ENCODE peak calls at places on chromosomes 1 and 21, in seven cellular contexts. B is breast epithelium; A is effector memory CD4-positive, alpha-beta T cell; E is aorta; W is adrenal gland; V is hepatocyte; N is psoas muscle. Y is an unnamed sample.

GRCh38 chr1:201013031-201013485 is 10.5 kb downstream of the KIF21B start:
- DNase-seq in B (no peak), A (no peak), E (no peak), W (no peak), V (no peak), N (no peak), Y (no peak)

GRCh38 chr1:161044535-161044907 is 1.3 kb downstream of the USF1 start:
- DNase-seq in B (no peak), A (no peak), E (peak), W (no peak), V (no peak), N (no peak), Y (no peak)

GRCh38 chr1:30523055-30524020 is 200.0 kb downstream of the MATN1 start:
- DNase-seq in B (no peak), A (no peak), E (no peak), W (no peak), V (no peak), N (peak), Y (no peak)

GRCh38 chr1:78651247-78651646 is 1.6 kb downstream of the IFI44 start:
- DNase-seq in B (no peak), A (no peak), E (no peak), W (no peak), V (no peak), N (no peak), Y (no peak)

GRCh38 chr1:7117599-7118281 is 332.5 kb downstream of the CAMTA1 start:
- DNase-seq in B (peak), A (no peak), E (peak), W (peak), V (peak), N (peak), Y (no peak)

GRCh38 chr1:13965770-13966398 is 265.9 kb downstream of the PRDM2 start:
- DNase-seq in B (peak), A (no peak), E (no peak), W (peak), V (peak), N (peak), Y (peak)

GRCh38 chr1:244289976-244290375 is 161.7 kb downstream of the ADSS2 start:
- DNase-seq in B (no peak), A (no peak), E (no peak), W (no peak), V (no peak), N (no peak), Y (no peak)

GRCh38 chr1:229273507-229274232 is 2.8 kb downstream of the RAB4A start:
- DNase-seq in B (no peak), A (no peak), E (no peak), W (no peak), V (peak), N (no peak), Y (no peak)

GRCh38 chr1:115067460-115067859 is 21.8 kb downstream of the TSPAN2 start:
- DNase-seq in B (no peak), A (no peak), E (no peak), W (no peak), V (no peak), N (no peak), Y (no peak)

GRCh38 chr1:86788300-86789206 is 84.2 kb downstream of the SH3GLB1 start:
- DNase-seq in B (no peak), A (no peak), E (no peak), W (peak), V (peak), N (peak), Y (no peak)

GRCh38 chr1:28878796-28879195 is 35.6 kb upstream of the EPB41 start:
- DNase-seq in B (no peak), A (no peak), E (no peak), W (no peak), V (no peak), N (no peak), Y (no peak)

GRCh38 chr1:197559655-197560054 is 215.6 kb downstream of the DENND1B start:
- DNase-seq in B (no peak), A (no peak), E (no peak), W (no peak), V (no peak), N (no peak), Y (no peak)

GRCh38 chr1:230509281-230509977 is 83.3 kb upstream of the PGBD5 start:
- DNase-seq in B (no peak), A (no peak), E (no peak), W (peak), V (peak), N (peak), Y (no peak)

GRCh38 chr1:32372149-32372756 is 9.9 kb downstream of the TSSK3 start:
- DNase-seq in B (no peak), A (peak), E (no peak), W (no peak), V (no peak), N (no peak), Y (no peak)

GRCh38 chr1:116115476-116115875 is 4.3 kb downstream of the MAB21L3 start:
- DNase-seq in B (no peak), A (no peak), E (no peak), W (no peak), V (no peak), N (no peak), Y (no peak)

GRCh38 chr1:109484519-109484975 is 842 bp downstream of the ATXN7L2 start:
- DNase-seq in B (no peak), A (no peak), E (no peak), W (no peak), V (no peak), N (no peak), Y (no peak)

GRCh38 chr1:55781944-55782482 is 566.8 kb upstream of the USP24 start:
- DNase-seq in B (peak), A (no peak), E (no peak), W (peak), V (peak), N (no peak), Y (no peak)

GRCh38 chr1:155069551-155070391 is 6.2 kb downstream of the EFNA4 start:
- DNase-seq in B (no peak), A (no peak), E (no peak), W (no peak), V (peak), N (no peak), Y (no peak)

GRCh38 chr21:15701845-15702244 is 27.9 kb upstream of the USP25 start:
- DNase-seq in B (no peak), A (no peak), E (no peak), W (no peak), V (no peak), N (no peak), Y (no peak)

GRCh38 chr1:201282931-201283829 is at the start of gene PKP1:
- DNase-seq in B (peak), A (no peak), E (peak), W (peak), V (peak), N (peak), Y (peak)

GRCh38 chr1:110673805-110674336 is 869 bp downstream of the KCNA3 start:
- DNase-seq in B (no peak), A (peak), E (peak), W (no peak), V (no peak), N (no peak), Y (no peak)

GRCh38 chr1:64263335-64263734 is 59.9 kb downstream of the UBE2U start:
- DNase-seq in B (peak), A (no peak), E (no peak), W (no peak), V (no peak), N (no peak), Y (no peak)

DNA sequence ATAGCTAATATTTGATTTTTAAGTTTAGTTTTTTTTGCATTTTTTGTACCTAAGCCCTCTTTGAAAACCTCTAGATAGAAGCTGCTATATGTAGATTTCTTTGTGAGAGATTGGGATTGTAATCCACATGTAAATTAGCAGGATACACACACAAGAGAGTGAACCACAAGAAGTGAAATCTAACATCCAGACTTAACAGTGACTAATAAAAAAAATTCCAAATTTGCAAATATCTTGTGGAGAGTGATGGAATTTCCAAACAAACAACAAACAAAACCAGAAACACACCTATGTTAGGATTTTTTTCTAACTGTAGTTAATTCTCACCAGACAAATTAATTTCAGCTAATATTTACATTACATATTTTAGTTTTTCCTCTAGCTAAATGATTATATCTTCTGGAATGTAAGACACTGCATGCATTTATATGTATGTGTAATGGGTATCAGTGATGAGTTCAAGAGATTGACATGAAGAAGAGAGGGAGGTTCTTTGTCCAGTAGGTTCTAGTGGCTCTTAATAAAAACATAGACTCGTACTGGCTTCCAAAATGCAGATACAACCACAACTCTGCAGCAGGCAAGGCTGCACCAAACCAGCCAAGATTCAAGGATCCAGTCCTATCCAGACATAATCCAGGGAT is 12.8 kb downstream of the CLDN17 start:
- DNase-seq in B (no peak), A (no peak), E (no peak), W (no peak), V (no peak), N (no peak), Y (no peak)
- H3K27ac ChIP-seq in B (no peak), A (no peak), E (no peak), W (no peak), V (no peak), N (no peak), Y (no peak)

DNA sequence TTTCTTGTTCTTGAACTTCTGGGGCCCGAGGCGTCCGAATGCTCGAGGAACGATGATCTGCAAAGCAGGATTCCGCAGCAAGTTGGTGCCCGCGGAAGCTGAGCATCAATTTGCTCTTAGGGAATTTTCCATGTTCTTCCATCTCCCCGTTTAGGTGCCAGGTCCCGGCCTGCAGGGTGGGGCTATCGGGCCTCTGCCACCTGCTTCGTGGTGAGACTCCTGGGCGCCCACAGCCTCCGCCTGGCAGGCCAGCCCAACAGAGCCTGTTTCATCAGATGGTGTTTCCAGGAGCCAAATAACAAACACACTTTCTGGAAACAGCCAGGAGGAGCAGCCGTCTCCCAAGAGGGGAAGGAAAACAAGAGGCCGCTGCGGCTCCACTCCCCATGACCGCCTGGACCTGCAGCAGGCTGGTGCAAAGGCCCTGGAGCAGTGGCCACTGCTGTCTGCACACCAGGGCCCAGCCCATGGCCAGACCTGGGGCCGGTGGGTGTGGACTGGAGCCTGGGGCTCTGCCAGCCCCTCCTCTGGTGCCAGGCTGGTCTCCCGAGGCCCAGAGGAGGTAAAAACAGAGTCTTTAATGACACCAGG is 54.8 kb downstream of the SLX9 start:
- DNase-seq in B (peak), A (no peak), E (peak), W (no peak), V (no peak), N (peak), Y (no peak)
- H3K27ac ChIP-seq in B (peak), A (no peak), E (no peak), W (no peak), V (no peak), N (peak), Y (no peak)

GRCh38 chr21:31772674-31773555 is 41.0 kb upstream of the SCAF4 start:
- DNase-seq in B (no peak), A (no peak), E (no peak), W (no peak), V (no peak), N (no peak), Y (no peak)

GRCh38 chr21:31766895-31767294 is 35.0 kb upstream of the SCAF4 start:
- DNase-seq in B (no peak), A (no peak), E (no peak), W (no peak), V (no peak), N (no peak), Y (no peak)

GRCh38 chr21:31768720-31769119 is 36.8 kb upstream of the SCAF4 start:
- DNase-seq in B (no peak), A (no peak), E (no peak), W (no peak), V (no peak), N (no peak), Y (no peak)

GRCh38 chr21:31771685-31772084 is 39.8 kb upstream of the SCAF4 start:
- DNase-seq in B (no peak), A (no peak), E (no peak), W (no peak), V (no peak), N (no peak), Y (no peak)
- H3K27ac ChIP-seq in B (no peak), A (no peak), E (no peak), W (no peak), V (no peak), N (no peak), Y (no peak)

DNA sequence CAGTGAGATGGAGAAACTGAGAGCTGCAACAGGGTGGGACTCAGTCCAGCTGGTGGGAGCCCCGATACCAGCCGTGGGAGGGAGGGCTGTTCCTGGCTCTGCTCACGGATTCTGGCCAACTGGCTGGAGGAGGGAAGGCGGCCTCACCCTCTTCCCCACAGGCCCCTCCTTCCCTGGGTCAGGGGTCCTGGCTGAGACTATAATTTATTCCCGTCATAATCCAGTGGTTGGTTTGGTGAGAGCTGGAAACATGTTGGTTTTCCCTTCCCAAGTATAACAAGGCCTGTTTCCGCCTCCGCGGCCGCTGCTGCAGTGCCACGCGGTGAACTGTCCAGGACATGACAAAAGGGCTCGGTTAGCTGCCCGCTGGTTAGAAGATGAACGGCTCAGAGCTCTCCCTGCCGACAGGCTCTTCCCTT is 10.0 kb downstream of the PTPRF start:
- DNase-seq in B (no peak), A (no peak), E (peak), W (peak), V (no peak), N (no peak), Y (no peak)
- H3K27ac ChIP-seq in B (peak), A (no peak), E (peak), W (no peak), V (no peak), N (no peak), Y (peak)

DNA sequence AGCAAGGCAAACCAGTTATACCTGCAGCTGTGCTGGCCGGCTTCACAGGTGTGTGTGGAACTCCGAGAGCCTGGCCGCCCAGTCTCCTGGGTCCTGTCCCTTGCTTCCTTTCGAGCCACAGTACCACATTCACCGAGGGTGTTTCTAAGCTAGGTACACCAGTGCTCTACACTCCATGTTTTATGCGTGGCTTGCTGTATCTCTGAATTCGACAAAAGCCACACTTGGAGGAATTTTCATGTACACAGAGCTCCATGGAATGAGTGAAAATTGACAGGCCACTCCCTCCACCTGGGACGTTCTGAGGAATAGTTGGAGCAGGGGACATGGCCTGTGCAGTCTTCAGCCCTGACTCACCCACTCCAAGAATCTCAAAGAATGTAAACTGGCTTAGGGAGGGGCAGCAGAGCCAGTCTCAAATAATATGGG is 14.0 kb downstream of the ETS2 start:
- DNase-seq in B (peak), A (no peak), E (no peak), W (no peak), V (peak), N (no peak), Y (no peak)
- H3K27ac ChIP-seq in B (peak), A (no peak), E (peak), W (no peak), V (peak), N (peak), Y (no peak)

DNA sequence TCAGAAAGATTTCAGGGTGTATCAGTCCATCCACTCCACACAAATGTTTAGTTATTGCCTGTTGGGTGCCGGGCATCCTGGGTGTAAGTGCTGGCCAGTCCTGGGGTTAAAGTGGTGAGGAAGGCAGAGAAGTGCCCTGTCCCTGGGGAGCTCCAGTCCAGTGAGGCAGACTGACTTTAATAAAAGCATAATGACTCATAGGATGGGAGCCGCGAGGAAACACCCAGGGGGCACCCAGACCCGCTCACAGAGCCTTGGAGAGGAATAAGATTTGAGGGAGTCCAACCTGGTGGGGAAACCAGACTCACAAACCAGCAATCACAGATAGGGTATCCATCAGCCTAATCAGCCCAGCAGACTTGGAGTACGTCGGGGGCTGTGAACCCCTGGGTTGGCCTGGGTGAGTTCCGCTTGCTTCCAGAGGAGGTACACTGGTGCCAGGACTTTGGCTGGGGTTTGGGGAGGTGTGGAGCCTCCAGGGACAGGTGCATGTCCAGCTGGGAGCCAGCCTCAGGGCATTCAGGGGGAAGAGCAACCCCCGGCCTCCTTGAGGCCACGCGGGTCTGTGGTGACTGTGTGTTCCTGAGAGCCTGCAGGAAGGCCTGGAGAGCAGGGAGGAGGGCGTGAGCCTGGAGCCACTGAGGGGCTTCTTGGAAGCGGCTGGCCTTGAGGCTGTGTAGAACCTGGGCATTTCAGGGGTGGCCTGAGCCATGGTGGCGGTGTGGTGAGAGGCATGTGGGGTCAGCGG is 3.7 kb downstream of the PEAR1 start:
- DNase-seq in B (no peak), A (no peak), E (no peak), W (no peak), V (no peak), N (no peak), Y (no peak)
- H3K27ac ChIP-seq in B (peak), A (no peak), E (no peak), W (peak), V (peak), N (peak), Y (peak)

GRCh38 chr1:27772071-27772470 is 948 bp upstream of the STX12 start:
- DNase-seq in B (no peak), A (no peak), E (no peak), W (no peak), V (no peak), N (no peak), Y (no peak)
- H3K27ac ChIP-seq in B (peak), A (peak), E (peak), W (peak), V (peak), N (peak), Y (peak)

GRCh38 chr1:237320890-237321289 is 278.9 kb downstream of the RYR2 start:
- DNase-seq in B (no peak), A (no peak), E (no peak), W (no peak), V (no peak), N (no peak), Y (no peak)
- H3K27ac ChIP-seq in B (no peak), A (no peak), E (no peak), W (no peak), V (no peak), N (no peak), Y (no peak)

Y was measured in caudate nucleus.